ENCODE peak calls at places on chromosomes 7 and 10, in six cellular contexts. Y, V, W, Z, D and X are unnamed samples.
A peak's percentile ranks its signal among the peaks of the same experiment; 100 is the strongest.

GRCh38 chr10:113528876-113529275 is 24.0 kb upstream of the HABP2 start:
- DNase-seq in V (no peak), Z (no peak), Y (no peak), W (no peak), D (no peak), X (no peak)

GRCh38 chr10:132395704-132396494 is 1.1 kb upstream of the PWWP2B start:
- DNase-seq in V (peak; percentile 72), D (no peak), Y (peak; percentile 91), Z (peak; percentile 58), W (no peak), X (no peak)

GRCh38 chr10:47370878-47371277 is 13.2 kb downstream of the ZNF488 start:
- DNase-seq in D (no peak), Y (no peak), Z (no peak), W (no peak), V (peak; percentile 3), X (peak; percentile 39)

GRCh38 chr7:91286432-91286831 is 22.2 kb downstream of the FZD1 start:
- DNase-seq in Y (no peak), V (no peak), D (no peak), W (no peak), Z (no peak), X (no peak)

GRCh38 chr7:149126662-149127321 is 668 bp upstream of the ZNF425 start:
- DNase-seq in V (no peak), W (peak; percentile 85), Z (peak; percentile 41), D (peak; percentile 43), Y (peak; percentile 67), X (peak; percentile 76)

GRCh38 chr10:78196964-78197363 is 163.3 kb downstream of the RPS24 start:
- DNase-seq in Z (no peak), W (no peak), Y (no peak), D (no peak), V (no peak), X (no peak)

GRCh38 chr10:69218831-69219230 is 1.3 kb upstream of the HKDC1 start:
- DNase-seq in Z (no peak), D (no peak), V (no peak), W (no peak), Y (no peak), X (no peak)

GRCh38 chr7:38425509-38425908 is 152.1 kb upstream of the TARP start:
- DNase-seq in Y (no peak), Z (no peak), W (no peak), D (no peak), V (no peak), X (no peak)

GRCh38 chr7:134623193-134623592 is 23.5 kb upstream of the BPGM start:
- DNase-seq in V (no peak), Y (no peak), Z (no peak), W (no peak), D (no peak), X (no peak)

GRCh38 chr7:152857272-152857671 is 97.7 kb downstream of the ACTR3B start:
- DNase-seq in W (no peak), Z (no peak), V (no peak), D (no peak), Y (no peak), X (no peak)

GRCh38 chr10:52472406-52473146 is 158.5 kb downstream of the DKK1 start:
- DNase-seq in Y (no peak), V (no peak), Z (no peak), W (no peak), D (no peak), X (no peak)

GRCh38 chr10:323651-324293 is 188.5 kb downstream of the ZMYND11 start:
- DNase-seq in D (peak; percentile 25), Y (peak; percentile 90), W (peak; percentile 66), V (peak; percentile 88), Z (no peak), X (no peak)

GRCh38 chr10:14949291-14949690 is 4.6 kb downstream of the DCLRE1C start:
- DNase-seq in Z (no peak), D (no peak), Y (no peak), V (no peak), W (no peak), X (no peak)

GRCh38 chr10:101367569-101368453 is 13.8 kb downstream of the BTRC start:
- DNase-seq in Y (no peak), W (no peak), Z (no peak), V (no peak), D (no peak), X (no peak)

GRCh38 chr10:43867667-43868361 is 219.1 kb upstream of the ZNF32 start:
- DNase-seq in V (no peak), D (no peak), Y (no peak), W (no peak), Z (no peak), X (no peak)

GRCh38 chr10:124174673-124175645 is 81.6 kb upstream of the CHST15 start:
- DNase-seq in W (no peak), V (no peak), Z (no peak), D (no peak), Y (no peak), X (no peak)

GRCh38 chr7:70647801-70648491 is 484.0 kb upstream of the GALNT17 start:
- DNase-seq in D (peak; percentile 95), Z (no peak), Y (no peak), W (peak; percentile 61), V (no peak), X (no peak)

GRCh38 chr10:89235073-89235798 is 16.3 kb downstream of the LIPA start:
- DNase-seq in Z (no peak), Y (peak; percentile 79), W (no peak), V (no peak), D (no peak), X (no peak)

GRCh38 chr7:39016609-39017008 is 38.9 kb downstream of the POU6F2 start:
- DNase-seq in D (no peak), V (no peak), Y (no peak), Z (no peak), W (no peak), X (no peak)

GRCh38 chr7:41010418-41010817 is 692.5 kb downstream of the INHBA start:
- DNase-seq in Y (no peak), W (no peak), D (no peak), V (no peak), Z (no peak), X (no peak)

GRCh38 chr10:65294329-65294728 is 1631.5 kb upstream of the LRRTM3 start:
- DNase-seq in Y (no peak), D (no peak), Z (no peak), V (no peak), W (no peak), X (no peak)

GRCh38 chr7:75920431-75921161 is 5.6 kb downstream of the POR start:
- DNase-seq in W (no peak), V (no peak), Y (no peak), Z (no peak), D (no peak), X (no peak)

GRCh38 chr10:92130622-92131270 is 160.1 kb downstream of the CPEB3 start:
- DNase-seq in V (no peak), W (no peak), Z (no peak), D (no peak), Y (no peak), X (no peak)